ENCODE peak calls at places on chromosomes 11 and 22, in four cellular contexts. V is GM12878, A is K562, S is H1. C is an unnamed sample.

GRCh38 chr11:121571466-121571865 is 118.7 kb upstream of the SORL1-AS1 start:
- DNase-seq in V (no peak), A (no peak), S (no peak), C (no peak)

GRCh38 chr11:17763703-17764102 is 29.1 kb downstream of the KCNC1 start:
- DNase-seq in V (no peak), A (no peak), S (no peak), C (no peak)

GRCh38 chr22:20523118-20523983 is 15.9 kb downstream of the MED15 start:
- DNase-seq in V (no peak), A (peak; percentile 76), S (no peak), C (no peak)

GRCh38 chr11:130861902-130862552 is 54.3 kb downstream of the SNX19 start:
- DNase-seq in V (no peak), A (peak; percentile 86), S (peak; percentile 91), C (peak; percentile 83)

GRCh38 chr22:32951081-32951806 is 106.9 kb downstream of the SYN3 start:
- DNase-seq in V (no peak), A (no peak), S (peak; percentile 15), C (no peak)

GRCh38 chr11:133619973-133620372 is 87.7 kb upstream of the OPCML start:
- DNase-seq in V (peak; percentile 2), A (no peak), S (no peak), C (peak; percentile 2)

GRCh38 chr22:43553451-43554258 is 141.8 kb downstream of the MPPED1 start:
- DNase-seq in V (no peak), A (no peak), S (no peak), C (no peak)

GRCh38 chr11:57244911-57245310 is 7.9 kb upstream of the APLNR start:
- DNase-seq in V (no peak), A (no peak), S (no peak), C (no peak)

GRCh38 chr11:17432041-17432440 is 43.6 kb upstream of the KCNJ11 start:
- DNase-seq in V (no peak), A (no peak), S (no peak), C (no peak)

GRCh38 chr11:13289081-13289480 is 11.5 kb downstream of the BMAL1 start:
- DNase-seq in V (no peak), A (no peak), S (no peak), C (no peak)

GRCh38 chr22:43652845-43653244 is 159.3 kb downstream of the EFCAB6 start:
- DNase-seq in V (no peak), A (no peak), S (no peak), C (no peak)

GRCh38 chr11:75334402-75334891 is 17.0 kb downstream of the ARRB1 start:
- DNase-seq in V (no peak), A (peak; percentile 37), S (no peak), C (no peak)

GRCh38 chr11:70448983-70449567 is 50.7 kb downstream of the CTTN start:
- DNase-seq in V (no peak), A (peak; percentile 78), S (no peak), C (no peak)

GRCh38 chr11:134686418-134686817 is 274.4 kb upstream of the B3GAT1 start:
- DNase-seq in V (no peak), A (no peak), S (no peak), C (no peak)

GRCh38 chr11:32310218-32310601 is 125.1 kb downstream of the WT1 start:
- DNase-seq in V (no peak), A (no peak), S (no peak), C (no peak)

GRCh38 chr22:24697671-24698082 is 76.8 kb downstream of the PIWIL3 start:
- DNase-seq in V (no peak), A (no peak), S (no peak), C (no peak)

GRCh38 chr11:118319031-118319814 is 14.7 kb downstream of the CD3E start:
- DNase-seq in V (no peak), A (no peak), S (no peak), C (no peak)

GRCh38 chr11:6799402-6799801 is at the start of gene OR6A2:
- DNase-seq in V (no peak), A (no peak), S (no peak), C (no peak)

GRCh38 chr11:125525303-125525702 is 29.2 kb upstream of the FEZ1 start:
- DNase-seq in V (no peak), A (no peak), S (no peak), C (no peak)

GRCh38 chr11:37770145-37770544 is 1172.1 kb upstream of the RAG2 start:
- DNase-seq in V (no peak), A (no peak), S (no peak), C (no peak)

GRCh38 chr11:6526411-6527135 is 29.5 kb downstream of the DNHD1 start:
- DNase-seq in V (peak; percentile 0), A (no peak), S (no peak), C (no peak)

GRCh38 chr11:117733311-117733710 is 63.7 kb downstream of the DSCAML1 start:
- DNase-seq in V (no peak), A (no peak), S (no peak), C (no peak)

GRCh38 chr11:117819096-117820040 is 5.2 kb downstream of the FXYD2 start:
- DNase-seq in V (no peak), A (peak; percentile 59), S (peak; percentile 54), C (peak; percentile 61)

GRCh38 chr11:13440100-13440855 is 22.7 kb downstream of the BTBD10 start:
- DNase-seq in V (no peak), A (no peak), S (no peak), C (no peak)

GRCh38 chr11:62435741-62436485 is 17.1 kb downstream of the SCGB1A1 start:
- DNase-seq in V (no peak), A (no peak), S (no peak), C (no peak)

GRCh38 chr11:112507281-112507680 is 246.6 kb upstream of the PLET1 start:
- DNase-seq in V (no peak), A (no peak), S (no peak), C (no peak)

GRCh38 chr22:44400763-44401060 is 88.0 kb upstream of the SHISAL1 start:
- DNase-seq in V (no peak), A (no peak), S (no peak), C (no peak)

GRCh38 chr11:130122141-130122575 is 37.4 kb upstream of the ST14 start:
- DNase-seq in V (no peak), A (no peak), S (no peak), C (no peak)

GRCh38 chr11:36258730-36259360 is 30.4 kb downstream of the COMMD9 start:
- DNase-seq in V (no peak), A (peak; percentile 25), S (peak; percentile 36), C (peak; percentile 29)

GRCh38 chr11:28139848-28140415 is 31.7 kb downstream of the METTL15 start:
- DNase-seq in V (no peak), A (no peak), S (no peak), C (no peak)

GRCh38 chr11:72988796-72989195 is 153.3 kb downstream of the FCHSD2 start:
- DNase-seq in V (no peak), A (no peak), S (no peak), C (no peak)

GRCh38 chr11:72984448-72985077 is 157.6 kb downstream of the FCHSD2 start:
- DNase-seq in V (no peak), A (no peak), S (no peak), C (no peak)

GRCh38 chr11:72985645-72986044 is 156.5 kb downstream of the FCHSD2 start:
- DNase-seq in V (no peak), A (no peak), S (no peak), C (peak; percentile 15)

DNA sequence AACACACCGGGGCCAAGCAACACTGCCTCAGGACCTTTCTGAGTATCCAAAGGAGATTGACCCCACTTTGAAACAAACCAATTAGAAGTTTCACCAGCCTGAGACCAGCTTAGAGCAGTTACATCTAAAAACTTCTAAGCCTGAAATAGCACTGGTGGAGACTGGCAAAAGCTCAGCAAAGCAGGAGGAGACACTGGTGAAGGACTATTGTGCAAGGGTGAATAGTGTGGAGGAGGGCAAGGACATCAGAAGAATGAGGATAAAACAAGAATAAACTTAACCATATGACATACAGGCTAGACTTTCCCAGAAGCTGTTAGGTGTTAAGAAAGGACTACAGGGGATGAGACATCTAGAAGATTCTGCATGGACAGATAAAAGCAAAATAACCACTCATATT is 152.4 kb downstream of the FCHSD2 start:
- DNase-seq in V (no peak), A (no peak), S (no peak), C (no peak)
- TF ChIP-seq CBX5 in V (no peak), A (no peak), S (no peak), C (no peak)

GRCh38 chr11:102142333-102142732 is 32.1 kb downstream of the YAP1 start:
- DNase-seq in V (no peak), A (no peak), S (no peak), C (no peak)

GRCh38 chr11:102138223-102138622 is 28.0 kb downstream of the YAP1 start:
- DNase-seq in V (no peak), A (no peak), S (no peak), C (no peak)

GRCh38 chr11:102139081-102139498 is 28.8 kb downstream of the YAP1 start:
- DNase-seq in V (no peak), A (no peak), S (no peak), C (no peak)

GRCh38 chr11:102135256-102135655 is 25.0 kb downstream of the YAP1 start:
- DNase-seq in V (no peak), A (no peak), S (no peak), C (no peak)

GRCh38 chr11:102138677-102139076 is 28.4 kb downstream of the YAP1 start:
- DNase-seq in V (no peak), A (no peak), S (no peak), C (no peak)
- TF ChIP-seq CBX5 in V (no peak), A (no peak), S (no peak), C (no peak)

GRCh38 chr22:31734512-31734911 is 15.4 kb downstream of the PRR14L start:
- DNase-seq in V (no peak), A (no peak), S (no peak), C (peak; percentile 29)
- TF ChIP-seq CBX5 in V (no peak), A (no peak), S (no peak), C (no peak)

GRCh38 chr22:37739000-37739399 is 42.2 kb downstream of the TRIOBP start:
- DNase-seq in V (no peak), A (no peak), S (no peak), C (no peak)

GRCh38 chr22:37742374-37743092 is 45.7 kb downstream of the TRIOBP start:
- DNase-seq in V (no peak), A (no peak), S (no peak), C (no peak)

GRCh38 chr22:37739611-37740049 is 42.8 kb downstream of the TRIOBP start:
- DNase-seq in V (no peak), A (no peak), S (no peak), C (no peak)

GRCh38 chr22:37741312-37741795 is 44.5 kb downstream of the TRIOBP start:
- DNase-seq in V (no peak), A (no peak), S (no peak), C (peak; percentile 73)

DNA sequence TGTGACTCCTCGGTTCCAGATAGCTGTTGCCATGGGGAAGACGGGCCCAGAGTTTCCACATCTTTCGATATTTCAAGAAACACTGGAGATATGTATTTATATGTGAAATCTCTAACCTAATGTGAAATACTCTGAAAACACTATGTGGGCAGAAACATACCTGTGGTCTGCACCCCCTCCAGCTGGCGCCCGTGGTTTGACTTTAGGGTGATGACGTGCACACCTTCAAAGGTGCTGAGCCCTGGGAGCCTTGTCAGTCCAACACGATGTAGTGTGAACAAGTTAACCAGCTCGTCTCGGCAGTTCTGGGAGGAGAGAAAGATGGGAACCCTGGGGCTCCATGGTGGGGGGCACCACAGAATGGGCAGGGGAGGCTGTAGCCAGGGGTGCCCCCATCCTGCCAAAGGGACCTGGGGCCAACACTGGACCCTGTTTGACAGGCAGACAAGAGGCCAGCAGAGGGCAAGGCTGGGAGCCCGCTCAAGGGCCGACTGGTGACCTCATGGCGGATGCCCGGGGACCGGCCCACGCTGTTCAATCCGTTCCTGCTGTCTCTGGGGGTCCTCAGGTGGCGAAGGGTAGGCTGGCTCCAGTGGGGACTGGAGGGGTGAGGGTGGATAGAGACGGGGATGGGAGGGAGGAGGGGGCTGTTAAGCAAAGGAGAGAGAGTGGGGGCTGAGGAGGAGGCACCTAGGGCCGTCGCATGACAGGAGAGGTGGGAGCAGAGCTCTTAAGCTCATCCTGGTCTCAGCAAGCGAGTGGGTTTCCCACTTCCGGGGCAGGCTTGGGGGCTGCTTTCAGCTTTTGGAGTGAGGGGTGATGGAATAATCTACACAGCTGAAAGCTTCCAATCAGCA is 43.8 kb downstream of the TRIOBP start:
- DNase-seq in V (no peak), A (no peak), S (no peak), C (no peak)
- TF ChIP-seq CBX5 in V (no peak), A (no peak), S (no peak), C (no peak)